ENCODE peak calls at places on chromosome 15, in eight cellular contexts. B is thoracic aorta; M is T-helper 1 cell; L is activated CD4-positive, alpha-beta T cell treated with anti-CD3 and anti-CD28 coated beads, Interleukin-2, amount 50 U/mL, for 24 hours; A is AML-193; U is IMR-90; D is neural crest cell; V is activated gamma-delta T cell treated with Interleukin-2 at 50 U/mL for 16 hours. Z is an unnamed sample.

GRCh38 chr15:79466488-79466887 is 34.4 kb downstream of the MINAR1 start:
- DNase-seq in V (no peak), B (no peak), L (no peak), D (no peak), A (no peak), U (no peak), M (no peak), Z (no peak)

GRCh38 chr15:91113036-91113435 is 13.0 kb downstream of the SV2B start:
- DNase-seq in D (no peak), M (no peak), L (no peak), V (no peak), U (no peak), B (no peak), A (no peak), Z (no peak)

GRCh38 chr15:63892794-63893441 is 59.2 kb upstream of the HERC1 start:
- DNase-seq in A (peak), V (peak), L (peak), U (no peak), B (no peak), D (no peak), M (peak), Z (peak)

GRCh38 chr15:22918056-22918455 is 62.1 kb downstream of the CYFIP1 start:
- DNase-seq in L (no peak), B (no peak), A (no peak), U (peak), M (no peak), V (no peak), D (no peak), Z (peak)

GRCh38 chr15:74889882-74890768 is at the start of gene MPI:
- DNase-seq in L (peak), V (peak), D (peak), M (peak), U (peak), B (peak), A (peak), Z (peak)

GRCh38 chr15:101146118-101146702 is 105.6 kb downstream of the CHSY1 start:
- DNase-seq in M (no peak), U (no peak), A (no peak), L (no peak), V (no peak), D (no peak), B (no peak), Z (no peak)

GRCh38 chr15:67409175-67409574 is 111.8 kb upstream of the C15orf61 start:
- DNase-seq in A (no peak), M (no peak), V (no peak), L (no peak), D (no peak), B (no peak), U (no peak), Z (no peak)

GRCh38 chr15:58282060-58282708 is 144.0 kb downstream of the AQP9 start:
- DNase-seq in U (no peak), M (no peak), L (no peak), D (no peak), A (no peak), B (no peak), V (no peak), Z (peak)

GRCh38 chr15:94769089-94769488 is 537.7 kb downstream of the MCTP2 start:
- DNase-seq in M (no peak), B (no peak), U (no peak), D (no peak), A (no peak), V (no peak), L (no peak), Z (no peak)

GRCh38 chr15:55241895-55242294 is 45.2 kb upstream of the RSL24D1 start:
- DNase-seq in U (peak), D (no peak), L (no peak), A (no peak), M (no peak), B (no peak), V (no peak), Z (no peak)

GRCh38 chr15:75694241-75695182 is 18.1 kb downstream of the CSPG4 start:
- DNase-seq in A (no peak), V (no peak), B (peak), M (no peak), U (peak), D (peak), L (no peak), Z (peak)

GRCh38 chr15:40314723-40315276 is 7.1 kb upstream of the PLCB2 start:
- DNase-seq in B (no peak), M (no peak), D (no peak), A (no peak), L (no peak), V (no peak), U (peak), Z (no peak)

GRCh38 chr15:63019539-63020109 is 22.9 kb upstream of the TPM1 start:
- DNase-seq in M (no peak), L (no peak), U (peak), B (no peak), V (no peak), D (no peak), A (no peak), Z (no peak)

GRCh38 chr15:39287322-39288195 is 293.3 kb upstream of the THBS1 start:
- DNase-seq in B (no peak), D (no peak), L (no peak), V (no peak), U (peak), M (no peak), A (no peak), Z (peak)

GRCh38 chr15:61227269-61228024 is 1.7 kb downstream of the RORA start:
- DNase-seq in A (no peak), U (peak), M (no peak), B (no peak), L (no peak), V (no peak), D (peak), Z (no peak)

GRCh38 chr15:64536244-64536836 is 76.0 kb downstream of the ZNF609 start:
- DNase-seq in A (no peak), D (no peak), M (no peak), V (no peak), U (peak), B (no peak), L (peak), Z (peak)

GRCh38 chr15:76752549-76752948 is 152.6 kb downstream of the SCAPER start:
- DNase-seq in B (no peak), M (no peak), D (no peak), U (no peak), L (peak), V (no peak), A (no peak), Z (no peak)

GRCh38 chr15:35557544-35557943 is 11.6 kb upstream of the DPH6 start:
- DNase-seq in V (no peak), D (no peak), A (no peak), M (no peak), L (no peak), U (peak), B (no peak), Z (peak)

GRCh38 chr15:74809951-74810350 is 2.7 kb upstream of the LMAN1L start:
- DNase-seq in L (no peak), V (no peak), B (no peak), A (no peak), U (peak), D (no peak), M (no peak), Z (no peak)

GRCh38 chr15:56286213-56286612 is 42.5 kb upstream of the RFX7 start:
- DNase-seq in D (no peak), M (no peak), A (no peak), L (no peak), V (no peak), B (no peak), U (no peak), Z (peak)

GRCh38 chr15:80989518-80990478 is at the start of gene MESD:
- DNase-seq in B (peak), U (peak), M (peak), A (peak), L (peak), V (peak), D (peak), Z (peak)

GRCh38 chr15:29773816-29774215 is 48.5 kb downstream of the TJP1 start:
- DNase-seq in L (no peak), D (no peak), V (no peak), M (no peak), B (no peak), U (no peak), A (no peak), Z (no peak)

GRCh38 chr15:78105541-78106241 is 13.3 kb downstream of the SH2D7 start:
- DNase-seq in V (no peak), A (no peak), B (no peak), U (peak), D (no peak), M (no peak), L (no peak), Z (peak)

GRCh38 chr15:59448871-59449270 is 10.9 kb downstream of the FAM81A start:
- DNase-seq in U (no peak), M (no peak), B (no peak), V (no peak), L (no peak), A (no peak), D (no peak), Z (no peak)

GRCh38 chr15:62618432-62618831 is 424.1 kb upstream of the TPM1 start:
- DNase-seq in M (no peak), A (no peak), B (no peak), D (no peak), U (peak), L (no peak), V (no peak), Z (no peak)

GRCh38 chr15:82944038-82944437 is 8.5 kb downstream of the HOMER2 start:
- DNase-seq in M (no peak), V (no peak), B (no peak), A (no peak), U (no peak), D (no peak), L (no peak), Z (no peak)

GRCh38 chr15:99619712-99620111 is 53.9 kb downstream of the MEF2A start:
- DNase-seq in D (no peak), L (no peak), U (peak), V (no peak), M (no peak), A (peak), B (no peak), Z (peak)

GRCh38 chr15:34304613-34305012 is 33.0 kb downstream of the SLC12A6 start:
- DNase-seq in V (no peak), L (no peak), D (no peak), U (peak), A (no peak), M (no peak), B (no peak), Z (no peak)

GRCh38 chr15:75043509-75044257 is 20.3 kb downstream of the PPCDC start:
- DNase-seq in M (no peak), B (peak), D (no peak), U (peak), L (no peak), A (peak), V (no peak), Z (peak)

GRCh38 chr15:42090375-42090774 is 4.0 kb downstream of the PLA2G4D start:
- DNase-seq in B (no peak), V (no peak), L (no peak), M (no peak), U (no peak), A (no peak), D (no peak), Z (no peak)

GRCh38 chr15:85554852-85555521 is 174.6 kb downstream of the AKAP13 start:
- DNase-seq in U (no peak), B (no peak), V (no peak), A (peak), D (no peak), L (no peak), M (no peak), Z (peak)

GRCh38 chr15:96200357-96200972 is 130.0 kb upstream of the NR2F2 start:
- DNase-seq in V (no peak), L (no peak), M (no peak), D (no peak), U (no peak), A (no peak), B (no peak), Z (no peak)

GRCh38 chr15:100769975-100770340 is 109.7 kb upstream of the ALDH1A3 start:
- DNase-seq in B (no peak), V (no peak), A (no peak), D (no peak), M (no peak), L (no peak), U (no peak), Z (no peak)

GRCh38 chr15:44720460-44721185 is 9.3 kb downstream of the B2M start:
- DNase-seq in A (no peak), U (no peak), L (no peak), B (no peak), V (no peak), M (no peak), D (no peak), Z (no peak)

GRCh38 chr15:80275946-80276345 is 23.9 kb upstream of the CTXND1 start:
- DNase-seq in U (peak), B (no peak), M (no peak), A (no peak), D (no peak), V (no peak), L (no peak), Z (peak)

GRCh38 chr15:56215769-56216168 is 27.9 kb downstream of the RFX7 start:
- DNase-seq in U (peak), L (no peak), B (no peak), V (no peak), D (no peak), M (no peak), A (no peak), Z (no peak)

GRCh38 chr15:67850995-67851535 is 11.2 kb upstream of the RNU6-1 start:
- DNase-seq in B (no peak), L (no peak), M (no peak), D (no peak), V (no peak), A (peak), U (peak), Z (peak)

GRCh38 chr15:74392402-74392876 is 25.0 kb upstream of the CYP11A1 start:
- DNase-seq in L (no peak), B (no peak), V (no peak), A (no peak), D (no peak), M (no peak), U (peak), Z (no peak)

GRCh38 chr15:68208641-68209240 is 3.6 kb upstream of the CALML4 start:
- DNase-seq in L (no peak), A (no peak), B (no peak), U (no peak), M (no peak), D (no peak), V (no peak), Z (peak)

GRCh38 chr15:76251717-76252116 is 59.6 kb downstream of the ETFA start:
- DNase-seq in D (no peak), A (no peak), B (no peak), U (no peak), L (no peak), M (no peak), V (no peak), Z (no peak)